ENCODE peak calls at places on chromosomes 3 and 15, in eight cellular contexts. S is globus pallidus; R is stimulated activated CD8-positive, alpha-beta memory T cell treated with anti-CD3 and anti-CD28 coated beads, Interleukin-12 subunit alpha, Interleukin-12 subunit beta, amount 100 ng/mL, for 4 hours; Y is lower lobe of right lung; L is small intestine; U is GM23338; V is NB4; Q is astrocyte of the spinal cord. D is an unnamed sample.

GRCh38 chr3:195133462-195133861 is 137.5 kb downstream of the XXYLT1 start:
- DNase-seq in Y (no peak), V (no peak), U (no peak), S (peak; percentile 55), Q (peak; percentile 86), L (no peak), R (no peak), D (no peak)

GRCh38 chr3:9078561-9079240 is 115.4 kb upstream of the RAD18 start:
- DNase-seq in L (no peak), Y (no peak), S (no peak), R (no peak), Q (no peak), V (no peak), U (peak; percentile 71), D (no peak)

GRCh38 chr3:127652246-127652995 is 20.3 kb upstream of the ABTB1 start:
- DNase-seq in R (no peak), V (peak; percentile 63), Y (peak; percentile 64), S (peak; percentile 49), Q (peak; percentile 48), L (peak; percentile 41), U (peak; percentile 91), D (no peak)

GRCh38 chr3:100324044-100324443 is 10.5 kb upstream of the NIT2 start:
- DNase-seq in R (no peak), Y (no peak), V (no peak), U (no peak), Q (no peak), S (no peak), L (no peak), D (no peak)

GRCh38 chr15:52805351-52806283 is 15.5 kb upstream of the ONECUT1 start:
- DNase-seq in Y (no peak), S (no peak), R (no peak), U (peak; percentile 88), Q (no peak), V (no peak), L (no peak), D (peak; percentile 34)

GRCh38 chr3:75171632-75172230 is 492.4 kb upstream of the FRG2C start:
- DNase-seq in Q (peak; percentile 4), S (no peak), L (peak; percentile 8), Y (no peak), R (no peak), U (peak; percentile 48), V (peak; percentile 15), D (no peak)

GRCh38 chr15:76012021-76012551 is at the start of gene NRG4:
- DNase-seq in V (peak; percentile 59), Q (no peak), Y (no peak), U (no peak), L (peak; percentile 1), S (no peak), R (no peak), D (no peak)

GRCh38 chr3:45972534-45973402 is 22.9 kb downstream of the FYCO1 start:
- DNase-seq in U (no peak), Q (peak; percentile 94), L (no peak), R (no peak), Y (no peak), V (peak; percentile 97), S (peak; percentile 26), D (no peak)

GRCh38 chr3:197309528-197310361 is 11.3 kb upstream of the DLG1 start:
- DNase-seq in R (no peak), Y (no peak), S (no peak), L (no peak), V (peak; percentile 38), Q (peak; percentile 97), U (peak; percentile 17), D (no peak)

GRCh38 chr3:39296197-39297077 is 16.6 kb upstream of the CX3CR1 start:
- DNase-seq in R (no peak), S (no peak), Y (no peak), U (no peak), Q (no peak), V (no peak), L (no peak), D (no peak)

D was measured in activated B cell treated with CpG ODN at 0.5 μM for 24 hours.